ENCODE peak calls at places on chromosomes 13 and 19, in four cellular contexts. D is IMR-90, G is HepG2, N is K562. U is an unnamed sample.

GRCh38 chr19:10433131-10433536 is 12.8 kb downstream of the PDE4A start:
- DNase-seq in G (no peak), N (peak; percentile 17), D (no peak), U (no peak)

GRCh38 chr13:48852911-48853310 is 122.8 kb upstream of the FNDC3A start:
- DNase-seq in D (no peak), G (no peak), N (no peak), U (no peak)

GRCh38 chr19:58473775-58474174 is 2.4 kb upstream of the ZNF446 start:
- DNase-seq in D (no peak), G (no peak), N (no peak), U (no peak)

GRCh38 chr19:18741566-18742121 is 49.5 kb downstream of the COMP start:
- DNase-seq in N (no peak), D (no peak), G (peak; percentile 57), U (no peak)

GRCh38 chr19:39199025-39199424 is 2.3 kb downstream of the NCCRP1 start:
- DNase-seq in G (peak; percentile 35), N (peak; percentile 36), D (peak; percentile 63), U (no peak)

GRCh38 chr19:42422576-42423461 is 4.4 kb downstream of the LIPE start:
- DNase-seq in G (peak; percentile 59), N (no peak), D (no peak), U (no peak)

GRCh38 chr19:51015691-51016267 is 3.7 kb downstream of the KLK10 start:
- DNase-seq in N (no peak), G (no peak), D (no peak), U (no peak)

GRCh38 chr13:41060723-41061074 is 610 bp upstream of the WBP4 start:
- DNase-seq in N (peak; percentile 58), D (no peak), G (peak; percentile 56), U (peak; percentile 73)

GRCh38 chr19:43739836-43740235 is 14.9 kb downstream of the SMG9 start:
- DNase-seq in N (no peak), G (no peak), D (no peak), U (no peak)

GRCh38 chr19:46192990-46193650 is 36.4 kb upstream of the IGFL1 start:
- DNase-seq in G (peak; percentile 87), N (peak; percentile 69), D (peak; percentile 51), U (no peak)

GRCh38 chr13:77810430-77810829 is 108.2 kb downstream of the EDNRB start:
- DNase-seq in G (no peak), N (no peak), D (peak; percentile 34), U (no peak)

GRCh38 chr13:92590503-92590908 is 636.1 kb upstream of the GPC6 start:
- DNase-seq in D (peak; percentile 3), G (no peak), N (no peak), U (no peak)

GRCh38 chr13:40059540-40060232 is 404.2 kb downstream of the COG6 start:
- DNase-seq in G (no peak), N (no peak), D (no peak), U (peak; percentile 94)

GRCh38 chr13:25292301-25292700 is 5.0 kb upstream of the MTMR6 start:
- DNase-seq in D (peak; percentile 47), G (no peak), N (peak; percentile 22), U (no peak)

GRCh38 chr13:44149821-44150220 is 223.8 kb upstream of the SERP2 start:
- DNase-seq in N (no peak), D (no peak), G (no peak), U (no peak)

GRCh38 chr19:6091771-6092291 is 18.5 kb downstream of the RFX2 start:
- DNase-seq in G (no peak), D (peak; percentile 69), N (no peak), U (no peak)

GRCh38 chr19:13229246-13229645 is 79.0 kb downstream of the IER2 start:
- DNase-seq in N (no peak), D (no peak), G (no peak), U (no peak)

GRCh38 chr13:45303866-45304265 is 37.1 kb downstream of the TPT1 start:
- DNase-seq in D (no peak), G (no peak), N (no peak), U (no peak)

GRCh38 chr19:48874309-48875135 is 2.3 kb downstream of the PPP1R15A start:
- DNase-seq in G (no peak), N (peak; percentile 52), D (peak; percentile 80), U (no peak)

GRCh38 chr19:19451429-19452240 is 46.2 kb downstream of the GATAD2A start:
- DNase-seq in G (no peak), N (no peak), D (no peak), U (peak; percentile 68)

GRCh38 chr19:43551399-43552197 is 18.6 kb downstream of the ZNF575 start:
- DNase-seq in G (no peak), D (no peak), N (no peak), U (no peak)

GRCh38 chr19:13881692-13882418 is 4.9 kb downstream of the NANOS3 start:
- DNase-seq in G (no peak), D (peak; percentile 39), N (no peak), U (no peak)

GRCh38 chr13:111177081-111177711 is 62.1 kb downstream of the ARHGEF7 start:
- DNase-seq in G (no peak), D (peak; percentile 68), N (no peak), U (no peak)

GRCh38 chr19:10417598-10418280 is 2.6 kb upstream of the PDE4A start:
- DNase-seq in G (no peak), N (no peak), D (no peak), U (no peak)

GRCh38 chr19:10554760-10555612 is 10.8 kb downstream of the KRI1 start:
- DNase-seq in G (no peak), D (no peak), N (no peak), U (no peak)

GRCh38 chr19:35060160-35060855 is 18.8 kb downstream of the HPN start:
- DNase-seq in D (no peak), G (no peak), N (no peak), U (no peak)

GRCh38 chr19:35061583-35062373 is 20.3 kb downstream of the HPN start:
- DNase-seq in N (no peak), G (no peak), D (peak; percentile 34), U (no peak)

GRCh38 chr19:35059799-35060091 is 18.2 kb downstream of the HPN start:
- DNase-seq in N (no peak), D (no peak), G (no peak), U (no peak)

GRCh38 chr19:35058370-35058769 is 16.8 kb downstream of the HPN start:
- DNase-seq in N (no peak), D (no peak), G (no peak), U (no peak)

DNA sequence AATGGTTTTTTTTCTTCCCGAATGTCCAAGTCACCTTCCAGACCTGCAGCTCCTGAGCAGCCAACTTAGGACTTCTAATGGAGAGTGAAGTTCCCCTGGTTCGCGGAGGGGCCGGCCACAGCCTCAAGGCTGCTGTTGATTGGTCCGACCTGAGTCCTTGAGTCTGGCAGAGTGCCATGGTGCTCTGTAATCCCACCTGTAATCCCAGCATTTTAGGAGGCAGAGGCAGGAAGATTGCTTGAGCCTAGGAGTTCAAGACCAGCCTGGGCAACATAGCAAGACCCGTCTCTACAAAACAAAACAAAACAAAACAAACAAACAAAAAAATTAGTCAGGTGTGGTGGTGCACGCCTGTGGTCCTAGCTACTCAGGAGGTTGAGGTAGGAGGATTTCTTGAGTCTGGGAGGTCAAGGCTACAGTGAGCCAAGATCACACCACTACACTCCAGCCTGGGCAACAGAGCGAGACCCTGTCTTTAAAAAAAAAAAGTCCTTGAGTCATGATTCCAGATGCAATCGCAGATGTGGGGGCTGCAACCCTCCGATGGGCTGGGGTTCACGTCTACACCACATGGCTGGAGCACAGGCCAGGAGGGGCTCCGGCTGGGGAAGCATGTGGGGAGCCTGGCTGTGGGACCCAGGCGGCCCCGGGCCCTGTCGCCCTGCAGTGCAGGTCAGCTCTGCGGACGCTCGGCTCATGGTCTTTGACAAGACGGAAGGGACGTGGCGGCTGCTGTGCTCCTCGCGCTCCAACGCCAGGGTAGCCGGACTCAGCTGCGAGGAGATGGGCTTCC is 17.7 kb downstream of the HPN start:
- DNase-seq in G (no peak), N (no peak), D (no peak), U (no peak)
- TF ChIP-seq POLR2A in G (no peak), N (no peak), D (no peak), U (no peak)

DNA sequence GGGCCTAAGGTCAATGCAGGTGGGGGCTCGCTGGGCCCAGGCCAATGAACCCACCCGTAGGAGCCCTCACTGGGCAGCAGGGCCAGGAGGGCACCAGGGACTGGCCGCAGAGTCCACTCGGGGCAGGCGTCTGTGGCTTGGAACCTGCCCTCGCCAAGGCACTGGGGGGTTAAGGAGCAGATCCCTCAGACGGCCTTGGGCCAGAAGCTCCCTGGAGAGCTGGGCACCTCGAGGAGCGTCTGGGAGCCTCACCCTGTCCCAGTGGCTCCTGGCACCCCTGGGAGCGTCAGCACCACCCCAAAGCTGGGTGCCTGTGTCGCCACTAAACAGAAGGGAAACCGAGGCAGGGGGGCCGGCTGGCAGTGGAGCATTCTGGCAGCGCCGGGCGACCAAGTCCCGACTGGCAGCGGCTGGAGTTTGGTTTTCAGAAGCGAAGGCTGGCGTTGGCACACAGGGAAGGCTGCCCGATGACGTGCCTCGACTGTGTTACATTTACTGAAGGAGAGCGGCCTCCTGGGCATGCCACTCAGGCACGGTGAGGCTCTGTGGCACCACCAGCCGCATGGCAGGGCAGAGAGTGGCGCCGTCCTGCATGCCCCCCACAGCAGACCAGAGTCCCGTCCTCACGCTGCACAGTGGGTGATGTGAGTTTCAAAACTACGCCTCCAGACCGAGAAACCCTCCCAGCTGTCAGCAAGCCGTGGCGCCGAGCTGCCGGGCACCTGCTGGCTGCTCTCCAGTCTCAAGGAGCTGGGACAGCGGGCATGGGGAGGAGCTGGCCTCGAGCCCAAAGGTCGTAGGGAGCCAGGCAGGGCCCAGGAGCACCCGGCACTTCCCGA is 9.2 kb upstream of the MEX3D start:
- DNase-seq in N (no peak), D (no peak), G (no peak), U (no peak)
- TF ChIP-seq MXI1 in N (no peak), D (no peak), G (no peak), U (no peak)

DNA sequence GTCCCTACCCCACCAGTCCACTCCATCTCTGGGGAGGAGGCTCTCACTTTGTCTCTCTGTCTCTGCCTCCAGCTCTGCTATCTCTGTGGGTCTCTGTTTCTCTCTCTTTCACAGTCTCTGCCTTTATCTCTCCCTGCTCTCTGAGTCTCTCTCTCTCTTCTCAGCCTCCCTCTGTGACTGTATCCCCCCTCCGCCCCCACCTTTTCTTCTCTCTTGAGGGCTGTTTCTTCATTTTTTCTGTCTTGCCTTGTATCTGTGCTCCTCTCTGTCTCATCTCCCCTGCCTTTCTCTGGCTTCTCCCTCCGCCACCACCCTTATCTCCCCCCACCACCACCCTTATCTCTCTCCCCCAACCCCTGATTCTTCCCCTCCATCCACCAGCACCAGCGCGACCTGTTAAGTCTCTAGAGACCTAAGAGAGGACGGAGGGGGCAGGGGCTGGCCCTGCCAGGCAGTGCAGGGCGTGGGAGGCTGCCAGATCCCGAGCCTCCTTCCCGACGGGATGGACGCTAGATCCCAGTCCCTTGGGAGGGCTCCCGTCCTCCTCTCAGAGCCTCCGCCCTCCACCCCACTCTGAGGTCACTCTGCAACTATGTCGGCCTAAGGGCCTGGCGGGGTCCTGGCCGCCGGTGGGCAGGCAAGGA is 1.0 kb downstream of the AXL start:
- DNase-seq in G (no peak), D (peak; percentile 67), N (peak; percentile 68), U (no peak)
- TF ChIP-seq POLR2A in G (no peak), D (peak; percentile 84), N (no peak), U (no peak)

GRCh38 chr19:28324275-28325060 is 888.5 kb downstream of the UQCRFS1 start:
- DNase-seq in D (no peak), G (no peak), N (no peak), U (no peak)
- TF ChIP-seq MXI1 in D (no peak), G (no peak), N (no peak), U (no peak)